ENCODE peak calls at places on chromosomes 2 and 18, in ten cellular contexts. N is GDM1; Q is effector memory CD4-positive, alpha-beta T cell; D is tibial artery; C is HuH-7.5; Y is hippocampal formation; B is GM03348; L is activated CD4-positive, alpha-beta T cell treated with anti-CD3 and anti-CD28 coated beads, Interleukin-2, amount 50 U/mL, for 24 hours; E is activated CD8-positive, alpha-beta memory T cell treated with anti-CD3 and anti-CD28 coated beads, Interleukin-2, amount 50 U/mL, for 48 hours; W is non-pigmented ciliary epithelial cell. M is an unnamed sample.

GRCh38 chr2:96107883-96108551 is 8.4 kb downstream of the ADRA2B start:
- DNase-seq in N (no peak), Q (no peak), D (no peak), C (no peak), Y (no peak), B (no peak), L (no peak), E (no peak), W (no peak), M (no peak)

GRCh38 chr18:75544051-75544481 is 116.6 kb upstream of the SMIM21 start:
- DNase-seq in N (no peak), Q (no peak), D (no peak), C (no peak), Y (no peak), B (peak), L (no peak), E (no peak), W (no peak), M (no peak)

GRCh38 chr2:871175-871727 is 79.4 kb upstream of the SNTG2 start:
- DNase-seq in N (no peak), Q (no peak), D (no peak), C (no peak), Y (no peak), B (no peak), L (no peak), E (no peak), W (no peak), M (no peak)

GRCh38 chr2:27379840-27380625 is 501 bp downstream of the ZNF513 start:
- DNase-seq in N (no peak), Q (peak), D (peak), C (no peak), Y (peak), B (peak), L (no peak), E (no peak), W (no peak), M (no peak)

GRCh38 chr2:237616373-237617304 is 10.7 kb upstream of the LRRFIP1 start:
- DNase-seq in N (peak), Q (no peak), D (no peak), C (no peak), Y (no peak), B (peak), L (no peak), E (no peak), W (no peak), M (no peak)

GRCh38 chr2:218431878-218432277 is 13.0 kb downstream of the VIL1 start:
- DNase-seq in N (no peak), Q (no peak), D (no peak), C (no peak), Y (no peak), B (peak), L (no peak), E (no peak), W (no peak), M (no peak)

GRCh38 chr18:7856733-7857132 is 289.6 kb downstream of the PTPRM start:
- DNase-seq in N (no peak), Q (no peak), D (no peak), C (no peak), Y (no peak), B (peak), L (no peak), E (no peak), W (peak), M (no peak)

GRCh38 chr2:64025741-64026140 is 6.5 kb upstream of the VPS54 start:
- DNase-seq in N (no peak), Q (no peak), D (no peak), C (no peak), Y (no peak), B (no peak), L (no peak), E (no peak), W (no peak), M (no peak)

GRCh38 chr2:188623995-188624643 is 332.4 kb downstream of the GULP1 start:
- DNase-seq in N (no peak), Q (no peak), D (no peak), C (no peak), Y (no peak), B (peak), L (no peak), E (no peak), W (peak), M (no peak)

GRCh38 chr2:101188683-101189405 is 37.7 kb upstream of the TBC1D8 start:
- DNase-seq in N (no peak), Q (no peak), D (no peak), C (peak), Y (no peak), B (peak), L (no peak), E (no peak), W (no peak), M (peak)

GRCh38 chr2:167480986-167481309 is 592.7 kb downstream of the XIRP2 start:
- DNase-seq in N (no peak), Q (no peak), D (no peak), C (no peak), Y (no peak), B (no peak), L (no peak), E (no peak), W (no peak), M (no peak)

GRCh38 chr2:180472133-180472532 is 465.0 kb upstream of the CWC22 start:
- DNase-seq in N (no peak), Q (no peak), D (no peak), C (no peak), Y (no peak), B (peak), L (no peak), E (no peak), W (no peak), M (no peak)

GRCh38 chr2:26352892-26353291 is 6.3 kb upstream of the ADGRF3 start:
- DNase-seq in N (no peak), Q (no peak), D (no peak), C (no peak), Y (no peak), B (peak), L (peak), E (no peak), W (no peak), M (no peak)

GRCh38 chr2:226357816-226358215 is 441.8 kb downstream of the IRS1 start:
- DNase-seq in N (no peak), Q (no peak), D (no peak), C (no peak), Y (no peak), B (no peak), L (no peak), E (no peak), W (no peak), M (no peak)

GRCh38 chr2:120630031-120630701 is 105.5 kb upstream of the GLI2 start:
- DNase-seq in N (no peak), Q (no peak), D (no peak), C (no peak), Y (no peak), B (no peak), L (no peak), E (peak), W (no peak), M (no peak)

GRCh38 chr2:227472265-227473018 is 486 bp downstream of the AGFG1 start:
- DNase-seq in N (peak), Q (peak), D (peak), C (peak), Y (no peak), B (peak), L (no peak), E (no peak), W (no peak), M (no peak)

GRCh38 chr2:174614261-174614660 is 16.7 kb upstream of the WIPF1 start:
- DNase-seq in N (no peak), Q (no peak), D (no peak), C (no peak), Y (no peak), B (peak), L (no peak), E (no peak), W (no peak), M (no peak)